ENCODE peak calls at places on chromosome 3, in four cellular contexts. J is A549; I is CD8-positive, alpha-beta T cell; N is fibroblast of the aortic adventitia. M is an unnamed sample.
A peak's percentile ranks its signal among the peaks of the same experiment; 100 is the strongest.

GRCh38 chr3:25380222-25380739 is 47.8 kb upstream of the RARB start:
- DNase-seq in N (no peak), I (no peak), J (no peak), M (no peak)

GRCh38 chr3:136838641-136839555 is 20.0 kb downstream of the SLC35G2 start:
- DNase-seq in I (no peak), N (peak; percentile 58), J (no peak), M (no peak)

GRCh38 chr3:172313671-172314070 is 134.6 kb downstream of the GHSR start:
- DNase-seq in N (no peak), I (no peak), J (no peak), M (no peak)

GRCh38 chr3:4826237-4827100 is 152.8 kb upstream of the BHLHE40 start:
- DNase-seq in I (no peak), J (peak; percentile 21), N (peak; percentile 77), M (peak; percentile 48)

GRCh38 chr3:170753421-170754344 is 116.3 kb downstream of the RPL22L1 start:
- DNase-seq in N (peak; percentile 68), I (no peak), J (no peak), M (no peak)

GRCh38 chr3:47163023-47163989 is 607 bp downstream of the SETD2 start:
- DNase-seq in I (peak; percentile 56), J (no peak), N (peak; percentile 37), M (peak; percentile 51)

GRCh38 chr3:177468816-177469590 is 271.7 kb upstream of the TBL1XR1 start:
- DNase-seq in J (no peak), N (peak; percentile 89), I (no peak), M (no peak)

GRCh38 chr3:194691481-194692281 is 6.0 kb downstream of the FAM43A start:
- DNase-seq in I (no peak), J (no peak), N (no peak), M (no peak)

GRCh38 chr3:51698209-51698608 is 8.7 kb upstream of the GRM2 start:
- DNase-seq in I (no peak), N (no peak), J (no peak), M (no peak)

GRCh38 chr3:184354121-184354728 is 7.2 kb downstream of the CLCN2 start:
- DNase-seq in J (peak; percentile 47), I (peak; percentile 79), N (no peak), M (peak; percentile 71)

GRCh38 chr3:129413687-129414506 is 14.5 kb downstream of the EFCAB12 start:
- DNase-seq in N (peak; percentile 93), J (peak; percentile 67), I (no peak), M (peak; percentile 66)

GRCh38 chr3:32457971-32458471 is 44.6 kb downstream of the CMTM6 start:
- DNase-seq in I (peak; percentile 76), J (no peak), N (no peak), M (no peak)

GRCh38 chr3:109687626-109688025 is 350.3 kb upstream of the DPPA4 start:
- DNase-seq in N (no peak), J (no peak), I (no peak), M (no peak)

DNA sequence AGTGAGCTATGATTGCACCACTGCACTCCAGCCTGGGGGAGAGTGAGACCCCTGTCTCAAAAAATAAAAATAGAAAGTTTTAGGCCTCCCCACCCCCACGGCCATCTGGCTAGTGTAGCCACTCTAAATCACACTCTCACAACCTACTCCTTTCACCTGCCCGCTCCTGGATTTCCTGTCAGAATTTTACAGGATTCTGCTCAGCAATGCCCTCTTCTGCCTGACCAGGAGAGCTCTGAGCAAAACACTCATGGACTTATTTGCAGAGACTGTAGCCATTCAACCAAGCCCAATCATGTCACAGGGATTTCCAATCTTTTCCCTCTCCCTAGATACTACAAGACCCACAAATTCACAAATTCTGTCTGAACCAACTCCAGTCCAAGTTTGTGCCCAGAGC is 242.6 kb upstream of the TPRG1 start:
- DNase-seq in J (no peak), I (no peak), N (no peak), M (peak; percentile 44)
- TF ChIP-seq CTCF in J (peak; percentile 22), I (no peak), N (peak; percentile 8), M (no peak)

GRCh38 chr3:27728195-27729087 is 6.3 kb upstream of the EOMES start:
- DNase-seq in J (no peak), I (no peak), N (no peak), M (peak; percentile 27)
- TF ChIP-seq CTCF in J (no peak), I (no peak), N (peak; percentile 13), M (no peak)

GRCh38 chr3:160956785-160957184 is 148.4 kb downstream of the B3GALNT1 start:
- DNase-seq in N (peak; percentile 55), J (no peak), I (no peak), M (no peak)
- TF ChIP-seq CTCF in N (peak; percentile 45), J (no peak), I (no peak), M (peak; percentile 52)

DNA sequence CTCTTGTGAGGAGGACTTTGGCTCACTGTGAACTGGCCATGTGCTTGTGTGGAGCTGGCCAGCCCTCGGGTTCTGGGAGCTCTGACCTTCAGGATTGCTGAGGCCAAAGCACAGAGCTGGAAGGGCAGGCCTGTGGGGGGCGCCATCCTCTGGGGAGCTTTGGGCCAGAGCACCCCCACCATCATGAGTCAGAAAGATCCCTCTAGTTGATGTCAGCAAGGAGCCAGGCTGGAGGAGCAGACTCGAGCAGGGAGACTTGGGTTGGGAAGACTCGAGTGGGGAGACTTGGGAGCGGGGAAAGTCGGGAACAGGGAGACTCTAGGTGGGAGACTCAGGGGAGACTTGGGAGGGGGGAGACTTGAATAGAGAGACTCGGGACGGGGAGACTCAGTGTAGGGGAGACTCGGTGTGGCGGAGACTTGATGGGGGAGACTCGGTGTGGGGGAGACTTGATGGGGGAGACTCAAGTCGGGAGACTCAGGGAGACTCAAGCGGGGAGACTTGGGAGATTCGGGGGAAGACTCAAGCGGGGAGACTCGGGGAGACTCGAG is 37.7 kb upstream of the PLXNA1 start:
- DNase-seq in J (no peak), I (no peak), N (no peak), M (no peak)
- TF ChIP-seq CTCF in J (no peak), I (no peak), N (no peak), M (no peak)